ENCODE peak calls at places on chromosomes 1 and 21, in four cellular contexts. One of them, this sample, is unnamed.

GRCh38 chr1:17852383-17852782 is 97.2 kb downstream of the ACTL8 start:
- DNase-seq in mammary epithelial cell: no peak
- DNase-seq in psoas muscle: no peak
- DNase-seq in MM.1S: no peak
- DNase-seq in this sample: no peak

GRCh38 chr1:74937176-74937575 is 197.0 kb upstream of the LHX8 start:
- DNase-seq in mammary epithelial cell: no peak
- DNase-seq in psoas muscle: no peak
- DNase-seq in MM.1S: no peak
- DNase-seq in this sample: no peak

GRCh38 chr1:204438628-204439027 is 27.0 kb upstream of the PPP1R15B start:
- DNase-seq in mammary epithelial cell: peak; percentile 99
- DNase-seq in psoas muscle: peak; percentile 70
- DNase-seq in MM.1S: no peak
- DNase-seq in this sample: peak; percentile 98

GRCh38 chr1:61699893-61700851 is 24.8 kb downstream of the TM2D1 start:
- DNase-seq in mammary epithelial cell: no peak
- DNase-seq in psoas muscle: no peak
- DNase-seq in MM.1S: no peak
- DNase-seq in this sample: no peak

GRCh38 chr1:118898702-118899101 is 89.4 kb downstream of the TBX15 start:
- DNase-seq in mammary epithelial cell: no peak
- DNase-seq in psoas muscle: no peak
- DNase-seq in MM.1S: no peak
- DNase-seq in this sample: no peak

GRCh38 chr1:902023-902422 is 21.7 kb upstream of the SAMD11 start:
- DNase-seq in mammary epithelial cell: no peak
- DNase-seq in psoas muscle: no peak
- DNase-seq in MM.1S: no peak
- DNase-seq in this sample: no peak

GRCh38 chr1:211653907-211654553 is 21.4 kb downstream of the NEK2 start:
- DNase-seq in mammary epithelial cell: peak; percentile 43
- DNase-seq in psoas muscle: no peak
- DNase-seq in MM.1S: no peak
- DNase-seq in this sample: no peak

GRCh38 chr1:227901239-227901905 is 46.4 kb downstream of the WNT9A start:
- DNase-seq in mammary epithelial cell: no peak
- DNase-seq in psoas muscle: peak; percentile 40
- DNase-seq in MM.1S: no peak
- DNase-seq in this sample: no peak

GRCh38 chr1:219790834-219791615 is 137.3 kb downstream of the SLC30A10 start:
- DNase-seq in mammary epithelial cell: no peak
- DNase-seq in psoas muscle: no peak
- DNase-seq in MM.1S: no peak
- DNase-seq in this sample: no peak

GRCh38 chr1:37305841-37306240 is 168.5 kb upstream of the ZC3H12A start:
- DNase-seq in mammary epithelial cell: no peak
- DNase-seq in psoas muscle: no peak
- DNase-seq in MM.1S: no peak
- DNase-seq in this sample: no peak

GRCh38 chr1:81234237-81234636 is 566.5 kb upstream of the ADGRL2 start:
- DNase-seq in mammary epithelial cell: no peak
- DNase-seq in psoas muscle: no peak
- DNase-seq in MM.1S: no peak
- DNase-seq in this sample: no peak

GRCh38 chr1:223031690-223032601 is 111.1 kb downstream of the TLR5 start:
- DNase-seq in mammary epithelial cell: no peak
- DNase-seq in psoas muscle: peak; percentile 82
- DNase-seq in MM.1S: no peak
- DNase-seq in this sample: peak; percentile 11

GRCh38 chr1:205294175-205294913 is 27.2 kb downstream of the NUAK2 start:
- DNase-seq in mammary epithelial cell: peak; percentile 93
- DNase-seq in psoas muscle: no peak
- DNase-seq in MM.1S: no peak
- DNase-seq in this sample: peak; percentile 85

GRCh38 chr1:30840904-30841598 is 67.5 kb downstream of the SDC3 start:
- DNase-seq in mammary epithelial cell: no peak
- DNase-seq in psoas muscle: no peak
- DNase-seq in MM.1S: no peak
- DNase-seq in this sample: no peak

GRCh38 chr1:108482708-108483107 is 32.6 kb downstream of the NBPF6 start:
- DNase-seq in mammary epithelial cell: no peak
- DNase-seq in psoas muscle: no peak
- DNase-seq in MM.1S: no peak
- DNase-seq in this sample: no peak

GRCh38 chr1:68131261-68131660 is 80.8 kb upstream of the DIRAS3 start:
- DNase-seq in mammary epithelial cell: no peak
- DNase-seq in psoas muscle: no peak
- DNase-seq in MM.1S: no peak
- DNase-seq in this sample: no peak

DNA sequence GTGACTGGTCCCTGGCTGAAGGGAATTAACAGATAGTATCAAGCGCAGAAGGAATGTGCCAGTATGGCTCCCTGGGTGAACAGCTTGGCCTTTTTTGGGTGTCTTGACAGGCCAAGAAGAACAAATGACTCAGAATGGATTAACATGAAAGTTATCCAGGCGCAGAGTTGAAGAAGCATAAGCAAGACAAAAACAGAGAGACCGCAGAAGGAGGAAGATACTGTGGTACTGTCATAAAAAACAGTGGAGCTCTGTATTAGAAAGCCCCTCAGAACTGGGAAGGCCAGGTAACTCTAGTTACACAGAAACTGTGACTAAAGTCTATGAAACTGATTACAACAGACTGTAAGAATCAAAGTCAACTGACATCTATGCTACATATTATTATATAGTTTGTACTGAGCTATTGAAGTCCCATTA is 3.8 kb downstream of the RGS1 start:
- DNase-seq in mammary epithelial cell: peak; percentile 9
- DNase-seq in psoas muscle: no peak
- DNase-seq in MM.1S: peak; percentile 43
- DNase-seq in this sample: no peak
- H3K27ac ChIP-seq in mammary epithelial cell: no peak overlapping the region
- H3K27ac ChIP-seq in psoas muscle: no peak overlapping the region
- H3K27ac ChIP-seq in MM.1S: peak overlapping the region; percentile 83
- H3K27ac ChIP-seq in this sample: no peak overlapping the region

DNA sequence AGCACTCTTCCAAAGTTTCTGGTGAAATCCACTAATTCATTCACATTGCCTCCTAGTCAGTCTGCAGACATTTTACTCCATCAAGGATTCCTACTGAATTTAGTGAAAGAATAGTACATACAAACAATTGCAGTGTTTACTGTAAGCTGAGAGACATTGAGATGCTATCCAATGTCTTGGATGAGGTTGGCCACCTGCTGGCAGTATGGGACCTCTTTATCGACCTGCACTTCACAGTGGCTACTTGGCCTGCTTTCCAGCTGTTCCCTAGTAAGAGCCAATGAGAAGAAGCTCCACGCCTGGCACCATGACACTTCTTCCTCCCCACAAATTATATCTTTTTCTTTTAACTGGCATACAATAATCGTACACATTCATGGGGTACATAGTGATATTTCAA is 51.5 kb upstream of the LRIF1 start:
- DNase-seq in mammary epithelial cell: no peak
- DNase-seq in psoas muscle: no peak
- DNase-seq in MM.1S: no peak
- DNase-seq in this sample: no peak
- TF ChIP-seq CTCF in mammary epithelial cell: no peak
- TF ChIP-seq CTCF in psoas muscle: no peak
- TF ChIP-seq CTCF in MM.1S: no peak
- TF ChIP-seq CTCF in this sample: no peak

DNA sequence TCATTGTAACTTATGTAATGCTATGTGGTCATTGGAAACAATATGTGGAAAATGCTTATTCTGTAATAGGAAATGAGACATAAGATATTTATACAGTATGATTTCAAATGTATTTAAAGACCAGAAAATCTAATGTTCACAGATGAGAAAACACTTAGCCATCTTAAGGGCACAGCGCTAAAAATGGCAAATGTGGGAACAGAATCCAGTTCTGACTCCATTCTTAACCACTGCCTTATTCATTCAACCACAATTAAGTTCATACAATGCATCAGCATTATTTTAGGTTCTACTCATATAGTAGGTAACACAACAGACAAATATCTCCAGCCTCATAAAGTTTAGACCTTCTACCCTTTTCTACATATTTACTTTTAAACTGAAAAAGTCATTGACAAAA is 12.4 kb downstream of the CSDE1 start:
- DNase-seq in mammary epithelial cell: peak; percentile 46
- DNase-seq in psoas muscle: no peak
- DNase-seq in MM.1S: no peak
- DNase-seq in this sample: no peak
- H3K27ac ChIP-seq in mammary epithelial cell: no peak overlapping the region
- H3K27ac ChIP-seq in psoas muscle: peak overlapping the region; percentile 100
- H3K27ac ChIP-seq in MM.1S: no peak overlapping the region
- H3K27ac ChIP-seq in this sample: no peak overlapping the region

GRCh38 chr1:201739054-201739453 is 89.9 kb upstream of the IPO9 start:
- DNase-seq in mammary epithelial cell: no peak
- DNase-seq in psoas muscle: no peak
- DNase-seq in MM.1S: no peak
- DNase-seq in this sample: no peak

GRCh38 chr1:201739492-201740085 is 89.4 kb upstream of the IPO9 start:
- DNase-seq in mammary epithelial cell: peak; percentile 75
- DNase-seq in psoas muscle: no peak
- DNase-seq in MM.1S: peak; percentile 94
- DNase-seq in this sample: peak; percentile 79

GRCh38 chr1:201740609-201741231 is 88.2 kb upstream of the IPO9 start:
- DNase-seq in mammary epithelial cell: no peak
- DNase-seq in psoas muscle: no peak
- DNase-seq in MM.1S: peak; percentile 26
- DNase-seq in this sample: no peak

GRCh38 chr1:201741763-201742342 is 87.1 kb upstream of the IPO9 start:
- DNase-seq in mammary epithelial cell: peak; percentile 74
- DNase-seq in psoas muscle: no peak
- DNase-seq in MM.1S: peak; percentile 76
- DNase-seq in this sample: peak; percentile 48

DNA sequence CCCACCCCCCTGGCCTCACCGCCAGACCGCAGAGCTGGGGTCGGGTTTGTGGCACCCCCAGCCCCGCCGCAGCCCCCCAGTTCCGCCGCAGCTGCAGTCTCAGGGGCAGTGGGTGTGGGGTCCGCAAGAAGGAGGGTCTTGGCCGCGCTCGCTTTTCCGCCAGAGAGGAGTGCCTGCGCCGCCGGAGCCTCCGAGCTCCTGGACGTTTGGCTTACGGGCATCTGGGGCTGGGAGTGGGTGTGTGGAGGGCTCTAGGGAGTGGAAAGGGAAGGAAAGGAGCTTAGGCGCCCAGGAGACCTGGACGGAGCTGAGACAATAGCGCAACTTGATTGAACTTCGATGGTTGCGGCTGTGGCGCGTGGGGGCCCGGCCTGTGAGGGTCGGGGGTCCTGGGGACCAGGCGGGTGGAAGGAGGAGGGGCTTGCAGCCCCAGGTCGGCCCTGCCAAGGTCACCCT is 88.8 kb upstream of the IPO9 start:
- DNase-seq in mammary epithelial cell: no peak
- DNase-seq in psoas muscle: no peak
- DNase-seq in MM.1S: no peak
- DNase-seq in this sample: peak; percentile 44
- TF ChIP-seq CTCF in mammary epithelial cell: no peak
- TF ChIP-seq CTCF in psoas muscle: no peak
- TF ChIP-seq CTCF in MM.1S: no peak
- TF ChIP-seq CTCF in this sample: no peak

GRCh38 chr1:109770331-109771095 is 6.8 kb upstream of the EPS8L3 start:
- DNase-seq in mammary epithelial cell: no peak
- DNase-seq in psoas muscle: peak; percentile 48
- DNase-seq in MM.1S: no peak
- DNase-seq in this sample: no peak
- H3K27ac ChIP-seq in mammary epithelial cell: no peak overlapping the region
- H3K27ac ChIP-seq in psoas muscle: no peak overlapping the region
- H3K27ac ChIP-seq in MM.1S: no peak overlapping the region
- H3K27ac ChIP-seq in this sample: no peak overlapping the region

GRCh38 chr1:4212796-4213195 is 312.7 kb upstream of the C1orf174 start:
- DNase-seq in mammary epithelial cell: no peak
- DNase-seq in psoas muscle: no peak
- DNase-seq in MM.1S: no peak
- DNase-seq in this sample: no peak

GRCh38 chr1:4216231-4216630 is 316.2 kb upstream of the C1orf174 start:
- DNase-seq in mammary epithelial cell: no peak
- DNase-seq in psoas muscle: no peak
- DNase-seq in MM.1S: no peak
- DNase-seq in this sample: no peak

GRCh38 chr1:4215391-4215790 is 315.3 kb upstream of the C1orf174 start:
- DNase-seq in mammary epithelial cell: no peak
- DNase-seq in psoas muscle: no peak
- DNase-seq in MM.1S: no peak
- DNase-seq in this sample: no peak

GRCh38 chr1:4214826-4215225 is 314.8 kb upstream of the C1orf174 start:
- DNase-seq in mammary epithelial cell: no peak
- DNase-seq in psoas muscle: no peak
- DNase-seq in MM.1S: no peak
- DNase-seq in this sample: no peak

DNA sequence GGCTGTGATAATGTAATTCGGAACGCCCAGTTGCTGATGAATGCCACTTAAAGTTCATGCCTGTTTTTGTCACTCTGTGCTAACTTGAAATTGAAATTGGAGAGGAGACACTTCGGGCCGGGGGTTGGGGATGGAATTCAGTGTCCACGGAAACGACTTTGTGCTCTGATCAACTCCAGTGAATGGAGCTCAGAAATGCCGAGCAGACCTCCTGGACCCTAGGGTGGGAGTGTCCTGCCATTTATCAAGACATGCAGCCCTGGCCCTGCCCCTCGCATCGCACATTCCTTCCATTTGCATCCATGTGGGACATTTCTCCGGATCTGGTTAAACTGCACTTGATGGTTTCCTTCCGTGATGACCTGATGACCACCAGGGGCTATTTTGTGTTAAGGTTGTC is 313.5 kb upstream of the C1orf174 start:
- DNase-seq in mammary epithelial cell: no peak
- DNase-seq in psoas muscle: no peak
- DNase-seq in MM.1S: no peak
- DNase-seq in this sample: no peak
- TF ChIP-seq CTCF in mammary epithelial cell: no peak
- TF ChIP-seq CTCF in psoas muscle: no peak
- TF ChIP-seq CTCF in MM.1S: no peak
- TF ChIP-seq CTCF in this sample: no peak

GRCh38 chr21:35222541-35222941 is 173.4 kb upstream of the RUNX1 start:
- DNase-seq in mammary epithelial cell: no peak
- DNase-seq in psoas muscle: no peak
- DNase-seq in MM.1S: peak; percentile 94
- DNase-seq in this sample: no peak
- H3K27ac ChIP-seq in mammary epithelial cell: no peak overlapping the region
- H3K27ac ChIP-seq in psoas muscle: peak overlapping the region; percentile 66
- H3K27ac ChIP-seq in MM.1S: peak overlapping the region; percentile 26
- H3K27ac ChIP-seq in this sample: no peak overlapping the region

DNA sequence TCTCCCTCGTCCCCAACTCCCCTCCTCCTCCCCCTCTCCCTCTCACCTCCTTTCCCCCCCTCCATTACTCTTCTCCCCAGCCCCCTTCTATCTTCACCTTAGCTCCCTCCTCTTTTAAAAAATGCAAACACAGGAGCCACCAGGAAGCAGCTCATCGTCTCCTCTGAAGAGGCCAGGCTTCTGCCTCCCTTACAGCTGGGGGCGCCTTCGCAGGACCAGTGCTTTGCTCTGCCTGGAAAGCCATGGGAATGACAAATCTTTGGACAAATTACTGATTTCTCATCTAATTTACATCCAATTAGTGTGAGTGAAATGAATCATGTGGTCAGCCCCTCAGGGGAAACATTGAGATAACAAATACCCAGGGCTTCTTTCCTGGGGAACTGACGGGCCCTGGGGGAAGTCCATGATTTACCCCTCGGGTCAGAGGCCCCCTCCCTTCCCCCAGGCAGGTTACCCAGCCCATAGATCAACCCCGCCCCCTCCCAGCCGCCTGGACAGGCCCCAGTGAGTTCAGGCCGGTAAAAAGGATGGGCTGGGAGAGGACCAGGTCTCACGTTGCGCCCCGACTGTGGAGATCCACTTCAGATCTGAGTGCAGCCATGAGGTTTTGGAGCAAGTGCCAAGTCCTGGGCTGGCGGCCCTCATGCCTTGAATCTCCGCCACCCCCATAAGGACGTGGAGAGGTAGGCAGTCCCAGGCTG is 300.9 kb downstream of the RRAGC start:
- DNase-seq in mammary epithelial cell: no peak
- DNase-seq in psoas muscle: no peak
- DNase-seq in MM.1S: no peak
- DNase-seq in this sample: no peak
- TF ChIP-seq CTCF in mammary epithelial cell: no peak
- TF ChIP-seq CTCF in psoas muscle: no peak
- TF ChIP-seq CTCF in MM.1S: no peak
- TF ChIP-seq CTCF in this sample: no peak

This sample was measured in RWPE1.